ENCODE peak calls at places on chromosomes 4 and X, in ten cellular contexts. R is T-cell, B is GM13976, J is kidney epithelial cell, S is transverse colon, N is putamen, V is DMS79 treated with DMSO at 0.1 percent for 48 hours, C is GM23338, Q is endothelial cell, Z is HepG2. F is an unnamed sample.

GRCh38 chr4:152357206-152357605 is 178.7 kb downstream of the FBXW7 start:
- DNase-seq in S (no peak), V (no peak), C (no peak), N (no peak), Z (no peak), B (no peak), J (no peak), R (no peak), Q (no peak), F (no peak)

GRCh38 chr4:1569461-1570151 is 114.5 kb downstream of the FAM53A start:
- DNase-seq in C (no peak), V (no peak), Z (no peak), S (no peak), R (no peak), J (no peak), Q (no peak), B (no peak), N (no peak), F (no peak)

GRCh38 chr4:176902710-176903323 is 110.1 kb upstream of the VEGFC start:
- DNase-seq in V (no peak), N (no peak), C (no peak), B (peak; percentile 48), R (no peak), S (no peak), J (peak; percentile 21), Q (no peak), Z (no peak), F (no peak)

GRCh38 chrX:78708171-78708570 is 39.3 kb upstream of the LPAR4 start:
- DNase-seq in J (peak; percentile 10), Z (peak; percentile 1), C (peak; percentile 55), N (no peak), R (no peak), B (no peak), S (peak; percentile 8), V (no peak), Q (peak; percentile 4), F (no peak)

GRCh38 chr4:140485939-140486338 is 12.2 kb downstream of the MGAT4D start:
- DNase-seq in Q (peak; percentile 51), C (no peak), J (no peak), V (no peak), S (no peak), N (no peak), R (no peak), B (no peak), Z (no peak), F (no peak)

GRCh38 chr4:111937368-111937767 is 207.9 kb upstream of the FAM241A start:
- DNase-seq in J (no peak), R (no peak), B (peak; percentile 17), Z (peak; percentile 51), N (peak; percentile 16), C (peak; percentile 47), Q (no peak), S (no peak), V (no peak), F (no peak)

GRCh38 chrX:138191998-138192397 is 519.5 kb downstream of the FGF13 start:
- DNase-seq in V (no peak), N (no peak), J (no peak), Z (peak; percentile 4), C (peak; percentile 61), R (no peak), B (peak; percentile 1), S (no peak), Q (peak; percentile 28), F (no peak)

GRCh38 chr4:138243369-138243768 is 1.2 kb upstream of the SLC7A11 start:
- DNase-seq in Q (no peak), S (no peak), R (no peak), C (no peak), B (no peak), J (peak; percentile 64), V (peak; percentile 77), Z (no peak), N (no peak), F (no peak)

GRCh38 chr4:77449162-77449561 is 156.5 kb upstream of the CXCL13 start:
- DNase-seq in V (no peak), R (no peak), C (no peak), S (no peak), N (no peak), Q (no peak), J (no peak), Z (no peak), B (no peak), F (no peak)

GRCh38 chr4:141771889-141772830 is 135.8 kb downstream of the IL15 start:
- DNase-seq in R (no peak), J (no peak), S (no peak), Z (no peak), B (no peak), V (no peak), N (no peak), C (peak; percentile 11), Q (no peak), F (no peak)

GRCh38 chr4:185587444-185588161 is 52.3 kb upstream of the PDLIM3 start:
- DNase-seq in N (no peak), B (peak; percentile 87), V (no peak), Q (no peak), Z (no peak), C (peak; percentile 95), S (peak; percentile 80), R (peak; percentile 70), J (no peak), F (no peak)

GRCh38 chr4:16090306-16090705 is 6.5 kb upstream of the PROM1 start:
- DNase-seq in C (no peak), B (no peak), J (no peak), N (no peak), Z (no peak), R (no peak), Q (no peak), S (no peak), V (no peak), F (no peak)

GRCh38 chr4:109967798-109968520 is 55.3 kb downstream of the EGF start:
- DNase-seq in N (no peak), Q (no peak), V (no peak), J (peak; percentile 67), B (no peak), R (no peak), Z (no peak), S (peak; percentile 12), C (no peak), F (no peak)

GRCh38 chr4:23476514-23477090 is 413.2 kb downstream of the PPARGC1A start:
- DNase-seq in N (no peak), S (no peak), Q (no peak), V (no peak), R (no peak), Z (no peak), C (no peak), B (no peak), J (peak; percentile 2), F (peak; percentile 9)

GRCh38 chrX:1264556-1264955 is 4.1 kb upstream of the CSF2RA start:
- DNase-seq in Q (no peak), J (no peak), S (no peak), N (no peak), B (no peak), R (no peak), V (no peak), Z (peak; percentile 14), C (no peak), F (no peak)

GRCh38 chrX:103431316-103431715 is 55.0 kb downstream of the BEX3 start:
- DNase-seq in S (no peak), Q (no peak), J (no peak), N (no peak), Z (no peak), V (no peak), R (no peak), B (no peak), C (no peak), F (no peak)

GRCh38 chr4:9608300-9608699 is 164.1 kb downstream of the DEFB131A start:
- DNase-seq in Z (no peak), Q (no peak), R (no peak), N (no peak), V (no peak), B (no peak), J (no peak), S (no peak), C (no peak), F (no peak)

GRCh38 chr4:88697588-88698329 is at the start of gene NAP1L5:
- DNase-seq in B (peak; percentile 70), Z (no peak), V (peak; percentile 17), N (peak; percentile 72), J (no peak), R (peak; percentile 80), C (peak; percentile 58), S (peak; percentile 73), Q (peak; percentile 35), F (no peak)

GRCh38 chr4:184649971-184650855 is 675 bp downstream of the PRIMPOL start:
- DNase-seq in C (peak; percentile 57), S (peak; percentile 33), N (no peak), Q (peak; percentile 11), V (no peak), R (no peak), J (no peak), B (no peak), Z (peak; percentile 17), F (no peak)

GRCh38 chr4:151668687-151669402 is 92.0 kb downstream of the GATB start:
- DNase-seq in R (no peak), N (no peak), Z (no peak), V (no peak), S (no peak), Q (no peak), B (no peak), J (no peak), C (no peak), F (no peak)

GRCh38 chr4:99816611-99817309 is at the start of gene DAPP1:
- DNase-seq in N (no peak), Q (no peak), S (peak; percentile 81), V (no peak), R (peak; percentile 78), C (no peak), Z (no peak), J (no peak), B (peak; percentile 56), F (no peak)

GRCh38 chrX:111743316-111743715 is 62.3 kb downstream of the ALG13 start:
- DNase-seq in Q (no peak), Z (no peak), B (no peak), J (no peak), C (no peak), V (no peak), S (no peak), N (no peak), R (no peak), F (no peak)

GRCh38 chr4:2281575-2282343 is 19.9 kb upstream of the MXD4 start:
- DNase-seq in R (peak; percentile 92), J (no peak), C (no peak), B (peak; percentile 59), V (no peak), S (peak; percentile 63), Z (no peak), N (no peak), Q (no peak), F (no peak)

GRCh38 chrX:18173494-18174180 is 47.0 kb downstream of the BEND2 start:
- DNase-seq in Q (no peak), B (no peak), N (no peak), C (no peak), Z (no peak), J (no peak), R (no peak), S (no peak), V (peak; percentile 37), F (no peak)

GRCh38 chr4:115234405-115235093 is 121.1 kb upstream of the NDST4 start:
- DNase-seq in S (no peak), V (no peak), Z (peak; percentile 5), N (no peak), Q (peak; percentile 15), J (no peak), R (no peak), B (peak; percentile 21), C (peak; percentile 34), F (no peak)

GRCh38 chr4:152039085-152039484 is 278.3 kb upstream of the GATB start:
- DNase-seq in Q (no peak), R (no peak), Z (no peak), N (no peak), V (no peak), S (no peak), J (no peak), C (no peak), B (no peak), F (no peak)

GRCh38 chr4:127997534-127998388 is 32.6 kb downstream of the ABHD18 start:
- DNase-seq in B (peak; percentile 60), Q (no peak), Z (no peak), V (no peak), R (no peak), S (no peak), C (peak; percentile 61), J (no peak), N (peak; percentile 7), F (peak; percentile 51)

GRCh38 chr4:76787898-76788297 is 110.0 kb downstream of the SOWAHB start:
- DNase-seq in J (no peak), R (no peak), V (no peak), B (no peak), S (no peak), N (no peak), Z (no peak), Q (no peak), C (no peak), F (no peak)